ENCODE peak calls at places on chromosomes 16 and 17, in five cellular contexts. R is tibial nerve; T is mammary epithelial cell; M is CD8-positive, alpha-beta T cell; P is uterus. H is an unnamed sample. For H3K4me1, the result is how much of the 10 kb centered on the place peaks cover.

GRCh38 chr16:84940670-84941551 is 70.4 kb downstream of the ZDHHC7 start:
- DNase-seq in T (no peak), M (no peak), R (peak), P (peak), H (no peak)

GRCh38 chr16:57146735-57147134 is 39.1 kb downstream of the PSME3IP1 start:
- DNase-seq in M (no peak), P (no peak), T (no peak), R (no peak), H (no peak)

GRCh38 chr17:8744086-8744781 is 402 bp downstream of the CCDC42 start:
- DNase-seq in R (no peak), M (no peak), T (no peak), P (no peak), H (no peak)

GRCh38 chr16:28193530-28194423 is 18.0 kb downstream of the XPO6 start:
- DNase-seq in P (no peak), M (no peak), T (peak), R (no peak), H (no peak)

GRCh38 chr17:7478276-7479138 is 924 bp downstream of the ZBTB4 start:
- DNase-seq in R (no peak), P (peak), T (no peak), M (peak), H (peak)

GRCh38 chr17:56310780-56311179 is 157.5 kb downstream of the ANKFN1 start:
- DNase-seq in R (no peak), P (no peak), T (no peak), M (no peak), H (no peak)

GRCh38 chr17:57892146-57892819 is 42.4 kb upstream of the MRPS23 start:
- DNase-seq in P (peak), R (peak), M (peak), T (no peak), H (peak)

GRCh38 chr17:74332763-74333220 is 6.8 kb downstream of the KIF19 start:
- DNase-seq in T (no peak), R (no peak), P (no peak), M (no peak), H (no peak)

GRCh38 chr16:381788-382717 is at the start of gene PGAP6:
- DNase-seq in T (no peak), P (peak), M (peak), R (peak), H (no peak)

GRCh38 chr17:73248532-73248931 is 13.1 kb downstream of the CPSF4L start:
- DNase-seq in T (no peak), R (no peak), P (no peak), M (no peak), H (no peak)

GRCh38 chr16:67082891-67083290 is 26.9 kb upstream of the PHAF1 start:
- DNase-seq in R (no peak), T (no peak), P (no peak), M (no peak), H (no peak)

GRCh38 chr17:37492167-37492566 is 2.5 kb downstream of the DUSP14 start:
- DNase-seq in P (no peak), T (no peak), R (no peak), M (no peak), H (no peak)

GRCh38 chr16:3578121-3578520 is 918 bp upstream of the NLRC3 start:
- DNase-seq in M (peak), R (no peak), T (no peak), P (no peak), H (no peak)

GRCh38 chr17:82213251-82214011 is 789 bp upstream of the CCDC57 start:
- DNase-seq in M (no peak), P (peak), R (no peak), T (peak), H (no peak)

GRCh38 chr17:49925916-49926315 is 43.1 kb upstream of the DLX4 start:
- DNase-seq in R (no peak), M (no peak), P (no peak), T (no peak), H (no peak)

GRCh38 chr16:50644730-50645129 is 36.4 kb downstream of the SNX20 start:
- DNase-seq in R (no peak), M (peak), P (peak), T (peak), H (no peak)

GRCh38 chr16:81494434-81494806 is 49.8 kb downstream of the CMIP start:
- DNase-seq in T (no peak), M (no peak), P (no peak), R (no peak), H (no peak)

GRCh38 chr16:68146583-68146982 is 61.4 kb downstream of the NFATC3 start:
- DNase-seq in R (no peak), T (no peak), M (no peak), P (no peak), H (no peak)

GRCh38 chr17:80692931-80693467 is 148.4 kb downstream of the RPTOR start:
- DNase-seq in M (no peak), P (no peak), T (no peak), R (no peak), H (no peak)

GRCh38 chr16:83953796-83954576 is 946 bp downstream of the OSGIN1 start:
- DNase-seq in M (no peak), T (peak), P (no peak), R (no peak), H (no peak)

GRCh38 chr17:72445055-72445991 is 324.5 kb downstream of the SOX9 start:
- DNase-seq in P (no peak), R (no peak), T (no peak), M (no peak), H (no peak)

GRCh38 chr16:74450236-74450635 is 29.0 kb upstream of the CLEC18B start:
- DNase-seq in R (no peak), M (no peak), P (no peak), T (no peak), H (no peak)

GRCh38 chr17:44767493-44767892 is 8.7 kb downstream of the ADAM11 start:
- DNase-seq in R (no peak), M (no peak), P (no peak), T (no peak), H (no peak)

GRCh38 chr17:3532859-3533142 is 24.8 kb downstream of the TRPV3 start:
- DNase-seq in T (no peak), M (no peak), P (no peak), R (no peak), H (no peak)

GRCh38 chr17:80575057-80575875 is 30.6 kb downstream of the RPTOR start:
- DNase-seq in P (peak), R (peak), M (peak), T (peak), H (peak)

DNA sequence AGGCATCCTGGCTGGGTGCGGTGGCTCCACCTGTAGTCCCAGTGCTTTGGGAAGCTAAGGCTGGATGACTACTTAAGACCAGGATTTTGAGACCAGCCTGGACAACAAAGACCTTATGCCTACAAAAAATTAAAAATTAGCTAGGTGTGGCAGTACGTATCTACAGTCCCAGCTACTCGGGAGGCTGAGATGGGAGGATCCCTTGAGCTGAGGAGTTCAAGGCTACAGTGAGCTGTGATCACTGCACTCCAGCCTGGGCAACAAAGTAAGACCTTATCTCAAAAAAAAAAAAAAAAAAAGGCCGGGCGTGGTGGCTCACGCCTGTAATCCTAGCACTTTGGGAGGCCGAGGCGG is 6.1 kb downstream of the MVP start:
- DNase-seq in P (no peak), R (no peak), M (no peak), T (no peak), H (no peak)
- H3K4me1 ChIP-seq in P (under half), R (under half), M (half or more), T (under half), H (under half)

DNA sequence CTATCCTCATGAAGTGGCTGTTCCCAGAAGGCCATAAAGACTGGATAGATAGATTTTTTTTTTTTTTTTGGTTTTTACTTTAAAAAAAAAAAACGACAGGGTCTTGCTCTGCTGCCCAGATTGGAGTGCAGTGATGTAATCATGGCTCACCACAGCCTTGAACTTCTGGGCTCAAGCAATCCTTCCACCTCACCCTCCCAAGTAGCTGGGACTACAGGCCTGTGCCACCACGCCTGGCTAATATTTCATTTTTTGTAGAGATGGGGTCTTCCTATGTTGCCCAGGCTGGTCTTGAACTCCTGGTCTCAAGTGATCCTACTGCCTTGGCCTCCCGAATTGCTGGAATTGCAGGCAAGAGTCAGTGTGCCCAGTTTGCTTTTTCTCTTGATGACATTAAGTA is 102.2 kb downstream of the XYLT1 start:
- DNase-seq in T (no peak), M (no peak), P (no peak), R (no peak), H (no peak)
- H3K27ac ChIP-seq in T (no peak), M (peak), P (no peak), R (peak), H (no peak)

GRCh38 chr16:88741368-88741767 is 35.1 kb downstream of the CTU2 start:
- DNase-seq in M (no peak), T (no peak), P (no peak), R (no peak), H (no peak)

GRCh38 chr16:88744839-88745521 is 38.7 kb downstream of the CTU2 start:
- DNase-seq in M (no peak), R (no peak), P (no peak), T (no peak), H (no peak)

GRCh38 chr16:88742896-88743605 is 36.7 kb downstream of the CTU2 start:
- DNase-seq in R (no peak), M (no peak), P (no peak), T (no peak), H (no peak)

GRCh38 chr16:88744520-88744835 is 38.2 kb downstream of the CTU2 start:
- DNase-seq in M (no peak), R (no peak), P (no peak), T (no peak), H (no peak)

DNA sequence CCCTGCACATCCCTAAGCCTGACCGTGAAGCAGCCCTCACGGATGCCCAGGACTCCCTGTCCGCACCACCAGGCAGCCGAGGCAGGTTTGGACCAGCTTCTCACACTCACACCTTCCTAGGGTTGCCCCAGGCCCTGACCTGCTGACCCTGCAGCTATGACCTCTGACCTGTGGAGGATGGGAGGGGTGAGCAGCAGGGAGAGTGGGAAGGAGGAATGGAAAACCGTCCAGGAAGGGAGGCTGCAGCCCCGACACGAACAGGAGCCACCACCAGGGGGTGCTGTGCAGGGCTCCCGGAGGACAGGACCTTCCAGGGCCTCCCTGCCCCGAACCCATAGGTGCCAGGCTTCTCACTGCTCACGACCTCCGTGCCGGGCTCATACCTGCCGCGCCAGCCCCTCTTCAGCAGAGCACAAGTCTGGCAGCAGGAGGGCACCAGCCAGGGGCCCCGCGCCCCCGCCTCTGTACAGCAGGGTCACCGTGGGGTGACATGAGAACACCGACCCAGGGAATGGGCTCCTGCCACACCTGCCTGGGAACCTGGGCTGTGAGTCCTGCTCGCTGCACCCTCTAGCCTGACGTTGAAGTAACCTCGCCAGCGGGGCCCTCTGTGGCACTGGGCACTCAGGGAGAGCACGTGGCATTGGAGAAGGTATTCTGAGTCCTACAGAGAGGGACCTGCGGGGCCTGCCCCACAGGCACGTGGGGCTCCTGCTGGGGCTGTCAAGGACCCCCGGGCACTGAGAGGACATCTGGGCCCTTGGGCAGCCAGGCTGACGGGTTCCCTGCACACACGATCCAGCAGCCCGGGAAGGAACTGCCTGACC is 37.6 kb downstream of the CTU2 start:
- DNase-seq in T (peak), P (peak), M (peak), R (peak), H (peak)
- H3K4me1 ChIP-seq in T (under half), P (under half), M (under half), R (under half), H (under half)

DNA sequence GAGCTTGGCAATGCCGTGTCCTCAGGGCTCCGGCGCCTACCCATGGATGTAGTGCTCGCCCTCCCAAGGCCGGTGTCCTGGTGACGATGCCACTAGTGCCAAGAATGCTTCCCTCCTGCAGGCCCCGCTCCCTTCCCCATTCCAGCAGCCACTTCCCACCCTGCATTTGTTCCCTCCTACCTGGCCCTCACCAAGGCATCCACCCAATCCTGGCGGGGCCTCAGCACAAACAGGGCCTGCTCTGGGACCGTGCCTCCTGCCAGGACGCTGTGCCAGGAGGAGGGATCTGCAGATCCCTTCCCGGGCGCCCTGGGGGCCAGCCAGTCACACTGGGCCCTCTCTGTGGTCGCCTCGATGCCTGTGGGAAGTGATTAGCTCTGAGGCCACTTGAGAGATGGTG is 25.1 kb downstream of the ABR start:
- DNase-seq in P (no peak), M (no peak), R (no peak), T (no peak), H (no peak)
- H3K27ac ChIP-seq in P (no peak), M (no peak), R (no peak), T (no peak), H (no peak)

DNA sequence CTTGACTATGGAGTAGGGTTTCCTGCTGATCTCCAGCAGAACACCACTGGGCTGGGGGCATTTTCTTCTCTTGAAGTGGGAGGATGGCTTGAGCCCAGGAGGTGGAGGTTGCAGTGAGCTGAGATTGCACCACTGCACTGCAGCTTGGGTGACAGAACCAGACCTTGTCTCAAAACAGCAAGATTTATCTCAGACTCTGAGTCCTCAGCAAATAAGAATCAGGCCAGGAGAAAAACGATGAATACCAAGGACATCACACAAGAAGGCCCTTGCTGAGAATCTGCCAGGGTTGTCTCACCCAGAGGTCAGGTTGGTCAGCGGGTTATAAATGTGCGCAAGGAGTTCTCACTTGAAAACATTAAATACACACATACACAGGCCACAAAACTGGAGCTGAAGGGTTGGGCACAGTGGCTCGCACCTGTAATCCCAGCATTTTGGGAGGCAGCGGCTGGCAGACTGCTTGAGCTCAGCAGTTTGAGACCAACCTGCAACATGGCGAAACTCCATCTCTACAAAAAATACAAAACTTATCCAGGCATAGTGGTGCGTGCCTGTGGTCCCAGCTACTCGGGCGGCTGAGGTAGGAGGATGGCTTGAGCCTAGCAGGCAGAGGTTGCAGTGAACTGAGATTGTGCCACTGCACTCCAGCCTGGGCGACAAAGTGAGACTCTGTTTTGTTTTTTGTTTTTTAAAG is 7.7 kb downstream of the MXRA7 start:
- DNase-seq in T (no peak), R (no peak), P (no peak), M (no peak), H (no peak)
- H3K4me1 ChIP-seq in T (under half), R (under half), P (under half), M (under half), H (under half)

GRCh38 chr16:80323808-80324195 is 217.0 kb upstream of the DYNLRB2 start:
- DNase-seq in R (no peak), P (no peak), M (no peak), T (no peak), H (no peak)
- H3K27ac ChIP-seq in R (peak), P (no peak), M (no peak), T (no peak), H (no peak)

GRCh38 chr17:75849724-75850123 is 5.4 kb downstream of the WBP2 start:
- DNase-seq in T (no peak), R (no peak), M (no peak), P (no peak), H (no peak)

GRCh38 chr17:75848523-75849303 is 4.5 kb upstream of the UNC13D start:
- DNase-seq in R (peak), P (peak), M (peak), T (peak), H (peak)

GRCh38 chr17:75849304-75849695 is 5.1 kb upstream of the UNC13D start:
- DNase-seq in M (no peak), P (no peak), R (no peak), T (no peak), H (no peak)

GRCh38 chr17:75853410-75853809 is 1.7 kb downstream of the WBP2 start:
- DNase-seq in T (peak), R (no peak), P (no peak), M (no peak), H (no peak)

GRCh38 chr17:75850928-75851692 is 4.0 kb downstream of the WBP2 start:
- DNase-seq in T (peak), P (no peak), M (no peak), R (no peak), H (no peak)
- H3K4me1 ChIP-seq in T (under half), P (under half), M (under half), R (under half), H (under half)